ENCODE peak calls at places on chromosome 3, in eight cellular contexts. R is NCI-H2081 treated with DMSO at 0.1 percent for 48 hours; E is A549; I is MM.1S; P is CD8-positive, alpha-beta T cell; T is NCI-H1417; Q is sciatic nerve; C is WTC11. V is an unnamed sample.

GRCh38 chr3:165816209-165816608 is 21.0 kb downstream of the BCHE start:
- DNase-seq in C (no peak), I (no peak), P (no peak), R (no peak), T (no peak), Q (no peak), E (no peak), V (no peak)

GRCh38 chr3:11576453-11576852 is 67.3 kb downstream of the VGLL4 start:
- DNase-seq in C (no peak), I (no peak), T (no peak), P (no peak), R (no peak), Q (no peak), E (no peak), V (no peak)

GRCh38 chr3:131233900-131234667 is 147.5 kb upstream of the NUDT16 start:
- DNase-seq in E (no peak), C (no peak), R (no peak), T (no peak), P (no peak), I (no peak), Q (no peak), V (no peak)

GRCh38 chr3:151085227-151085888 is at the start of gene MED12L:
- DNase-seq in R (peak), P (peak), T (peak), I (peak), C (peak), Q (peak), E (peak), V (peak)

GRCh38 chr3:73141531-73141930 is 80.1 kb downstream of the EBLN2 start:
- DNase-seq in E (no peak), I (no peak), P (no peak), R (no peak), Q (peak), C (no peak), T (no peak), V (no peak)

GRCh38 chr3:53731934-53732624 is 114.1 kb downstream of the CHDH start:
- DNase-seq in Q (no peak), R (no peak), T (no peak), E (no peak), I (no peak), P (no peak), C (no peak), V (no peak)

GRCh38 chr3:185330644-185331043 is 32.3 kb upstream of the MAP3K13 start:
- DNase-seq in I (no peak), P (no peak), Q (no peak), E (no peak), R (no peak), C (no peak), T (no peak), V (peak)

GRCh38 chr3:181623924-181624694 is 87.6 kb upstream of the SOX2 start:
- DNase-seq in I (no peak), E (peak), C (no peak), T (no peak), R (peak), P (no peak), Q (no peak), V (no peak)

GRCh38 chr3:196097373-196098154 is 15.7 kb upstream of the TFRC start:
- DNase-seq in E (no peak), C (no peak), T (no peak), I (peak), R (no peak), Q (no peak), P (no peak), V (no peak)

GRCh38 chr3:46471371-46471914 is 6.7 kb upstream of the LTF start:
- DNase-seq in Q (no peak), P (no peak), T (no peak), C (no peak), I (no peak), R (no peak), E (no peak), V (no peak)

GRCh38 chr3:196414469-196414868 is 17.8 kb downstream of the UBXN7 start:
- DNase-seq in T (no peak), C (no peak), P (no peak), E (no peak), Q (no peak), R (no peak), I (no peak), V (no peak)

GRCh38 chr3:40800343-40800742 is 275.6 kb downstream of the ZNF621 start:
- DNase-seq in C (no peak), I (no peak), E (peak), R (no peak), T (no peak), Q (no peak), P (no peak), V (no peak)

GRCh38 chr3:195809291-195809785 is 2.4 kb downstream of the MUC4 start:
- DNase-seq in P (no peak), Q (no peak), T (peak), I (no peak), R (no peak), C (peak), E (no peak), V (no peak)

GRCh38 chr3:13420051-13420816 is at the start of gene NUP210:
- DNase-seq in R (no peak), P (peak), C (peak), T (peak), Q (no peak), I (peak), E (peak), V (no peak)

GRCh38 chr3:118187221-118187620 is 847.4 kb downstream of the IGSF11 start:
- DNase-seq in E (no peak), C (no peak), I (no peak), R (no peak), P (no peak), T (no peak), Q (no peak), V (no peak)

GRCh38 chr3:136835079-136835816 is 16.3 kb downstream of the SLC35G2 start:
- DNase-seq in Q (no peak), P (no peak), I (no peak), R (no peak), C (no peak), E (no peak), T (no peak), V (no peak)

GRCh38 chr3:182618981-182619591 is 174.2 kb upstream of the ATP11B start:
- DNase-seq in I (peak), C (no peak), T (peak), E (no peak), Q (no peak), R (no peak), P (no peak), V (no peak)

GRCh38 chr3:72625616-72626337 is 222.5 kb downstream of the SHQ1 start:
- DNase-seq in C (no peak), R (no peak), P (no peak), T (no peak), E (peak), I (no peak), Q (no peak), V (no peak)

GRCh38 chr3:23859012-23859743 is 53.4 kb downstream of the UBE2E1 start:
- DNase-seq in Q (no peak), R (no peak), I (no peak), C (no peak), E (no peak), T (no peak), P (no peak), V (no peak)

GRCh38 chr3:33438284-33438668 is 1.9 kb downstream of the UBP1 start:
- DNase-seq in E (peak), T (no peak), I (peak), Q (no peak), R (no peak), P (no peak), C (no peak), V (no peak)

GRCh38 chr3:53264718-53265117 is 8.9 kb upstream of the TKT start:
- DNase-seq in R (no peak), T (no peak), I (no peak), P (no peak), Q (no peak), E (no peak), C (no peak), V (no peak)

GRCh38 chr3:14460342-14461005 is 58.1 kb downstream of the SLC6A6 start:
- DNase-seq in E (peak), Q (peak), C (no peak), R (no peak), P (no peak), T (no peak), I (no peak), V (no peak)

GRCh38 chr3:16994842-16995535 is 110.2 kb downstream of the PLCL2 start:
- DNase-seq in T (no peak), Q (no peak), C (no peak), P (no peak), E (peak), I (no peak), R (no peak), V (no peak)

GRCh38 chr3:42014949-42015533 is 53.1 kb upstream of the ULK4 start:
- DNase-seq in R (no peak), E (no peak), P (no peak), I (peak), Q (peak), T (no peak), C (peak), V (no peak)

GRCh38 chr3:172717493-172718088 is 6.7 kb upstream of the NCEH1 start:
- DNase-seq in R (no peak), I (peak), T (no peak), C (no peak), E (peak), P (no peak), Q (no peak), V (no peak)

GRCh38 chr3:61094608-61095007 is 156.6 kb downstream of the FHIT start:
- DNase-seq in E (no peak), T (no peak), C (no peak), P (no peak), R (no peak), I (no peak), Q (no peak), V (no peak)

GRCh38 chr3:195356151-195357086 is 85.5 kb upstream of the XXYLT1 start:
- DNase-seq in I (no peak), Q (no peak), R (no peak), P (no peak), T (no peak), C (no peak), E (no peak), V (no peak)

GRCh38 chr3:110677506-110677905 is 394.1 kb upstream of the NECTIN3 start:
- DNase-seq in T (no peak), R (no peak), P (no peak), I (no peak), C (no peak), E (no peak), Q (no peak), V (no peak)

GRCh38 chr3:154971771-154972326 is 108.3 kb upstream of the MME start:
- DNase-seq in Q (no peak), P (no peak), C (no peak), E (peak), I (no peak), R (no peak), T (no peak), V (no peak)

GRCh38 chr3:121624147-121624852 is 31.1 kb downstream of the FBXO40 start:
- DNase-seq in P (no peak), T (peak), C (no peak), R (no peak), E (no peak), I (no peak), Q (no peak), V (no peak)

GRCh38 chr3:125381743-125382142 is 6.6 kb upstream of the ZNF148 start:
- DNase-seq in P (no peak), C (no peak), T (no peak), R (no peak), Q (no peak), E (peak), I (peak), V (no peak)

GRCh38 chr3:42192334-42193200 is 73.4 kb downstream of the CCK start:
- DNase-seq in P (no peak), I (peak), R (no peak), C (no peak), T (no peak), Q (no peak), E (no peak), V (no peak)

GRCh38 chr3:155859859-155860258 is 5.6 kb upstream of the SLC33A1 start:
- DNase-seq in T (no peak), I (peak), P (no peak), R (no peak), Q (no peak), E (peak), C (no peak), V (no peak)

V was measured in NCI-H1436 treated with DMSO at 0.1 percent for 48 hours.